ENCODE peak calls at places on chromosome 9, in six cellular contexts. G, V, O, K, H and B are unnamed samples.

GRCh38 chr9:132644251-132644650 is 25.5 kb downstream of the DDX31 start:
- DNase-seq in G (peak; percentile 17), K (peak; percentile 25), H (no peak), O (no peak), V (no peak), B (no peak)

GRCh38 chr9:135221951-135222631 is 134.6 kb downstream of the OLFM1 start:
- DNase-seq in K (no peak), H (no peak), V (no peak), O (no peak), G (peak; percentile 53), B (peak; percentile 39)

GRCh38 chr9:84669293-84670105 is at the start of gene NTRK2:
- DNase-seq in V (no peak), H (no peak), O (no peak), G (peak; percentile 56), K (no peak), B (no peak)

GRCh38 chr9:18935521-18935920 is 97.5 kb downstream of the SAXO1 start:
- DNase-seq in H (no peak), V (no peak), K (no peak), O (no peak), G (no peak), B (no peak)

GRCh38 chr9:92749071-92749933 is 15.3 kb downstream of the BICD2 start:
- DNase-seq in O (no peak), G (no peak), V (peak; percentile 44), H (no peak), K (no peak), B (no peak)

GRCh38 chr9:32344551-32345182 is 39.8 kb upstream of the ACO1 start:
- DNase-seq in H (no peak), G (peak; percentile 67), O (no peak), V (no peak), K (no peak), B (no peak)

GRCh38 chr9:70941191-70941590 is 180.2 kb downstream of the TRPM3 start:
- DNase-seq in O (no peak), H (no peak), V (no peak), G (no peak), K (no peak), B (no peak)

GRCh38 chr9:123927625-123928308 is 2.2 kb downstream of the DENND1A start:
- DNase-seq in H (no peak), K (no peak), V (no peak), O (no peak), G (peak; percentile 36), B (no peak)

GRCh38 chr9:5442400-5443011 is 4.8 kb upstream of the PLGRKT start:
- DNase-seq in V (no peak), H (no peak), O (no peak), G (peak; percentile 74), K (peak; percentile 65), B (no peak)

GRCh38 chr9:23702311-23702922 is 123.6 kb downstream of the ELAVL2 start:
- DNase-seq in K (no peak), O (no peak), H (no peak), G (no peak), V (no peak), B (no peak)

GRCh38 chr9:113913426-113914195 is 37.5 kb downstream of the ZNF618 start:
- DNase-seq in G (no peak), V (no peak), K (no peak), H (no peak), O (no peak), B (no peak)

GRCh38 chr9:113409481-113409880 is 994 bp downstream of the POLE3 start:
- DNase-seq in K (peak; percentile 17), O (no peak), V (no peak), G (no peak), H (no peak), B (no peak)

GRCh38 chr9:105447814-105448812 is at the start of gene FSD1L:
- DNase-seq in O (peak; percentile 47), G (peak; percentile 98), K (peak; percentile 91), V (peak; percentile 85), H (no peak), B (peak; percentile 96)

GRCh38 chr9:129653819-129654528 is 11.5 kb upstream of the PRRX2 start:
- DNase-seq in H (no peak), O (no peak), G (no peak), V (no peak), K (no peak), B (no peak)

GRCh38 chr9:126612813-126613641 is 701 bp upstream of the LMX1B start:
- DNase-seq in H (no peak), O (no peak), G (peak; percentile 71), K (no peak), V (no peak), B (no peak)

GRCh38 chr9:77961541-77961940 is 70.1 kb downstream of the GNAQ start:
- DNase-seq in V (no peak), H (peak; percentile 13), O (no peak), K (no peak), G (no peak), B (no peak)

GRCh38 chr9:70480405-70480980 is 66.0 kb upstream of the KLF9 start:
- DNase-seq in K (no peak), V (no peak), H (peak; percentile 33), G (no peak), O (no peak), B (peak; percentile 86)

GRCh38 chr9:68961587-68961986 is 52.3 kb downstream of the PRKACG start:
- DNase-seq in G (no peak), V (no peak), K (no peak), H (no peak), O (no peak), B (no peak)

GRCh38 chr9:90991953-90992352 is 190.3 kb downstream of the SYK start:
- DNase-seq in G (no peak), V (no peak), K (no peak), H (no peak), O (no peak), B (no peak)

GRCh38 chr9:112056986-112057385 is 118.1 kb downstream of the SUSD1 start:
- DNase-seq in K (no peak), H (no peak), V (no peak), G (no peak), O (no peak), B (no peak)

GRCh38 chr9:7597716-7598115 is 201.9 kb downstream of the DMAC1 start:
- DNase-seq in K (no peak), V (no peak), O (no peak), H (no peak), G (no peak), B (no peak)

GRCh38 chr9:91001146-91001611 is 199.6 kb downstream of the SYK start:
- DNase-seq in G (peak; percentile 80), H (no peak), O (no peak), V (no peak), K (no peak), B (no peak)

GRCh38 chr9:21558627-21559401 is 76.7 kb upstream of the IFNE start:
- DNase-seq in H (no peak), V (no peak), K (no peak), O (no peak), G (no peak), B (no peak)

GRCh38 chr9:14433293-14433818 is 119.4 kb upstream of the NFIB start:
- DNase-seq in K (no peak), G (no peak), O (no peak), H (peak; percentile 74), V (no peak), B (no peak)

GRCh38 chr9:89419978-89420394 is 77.9 kb downstream of the SEMA4D start:
- DNase-seq in O (no peak), K (no peak), H (no peak), G (no peak), V (no peak), B (peak; percentile 39)

GRCh38 chr9:32881948-32882347 is 98.6 kb downstream of the TMEM215 start:
- DNase-seq in K (no peak), V (no peak), G (no peak), H (no peak), O (no peak), B (no peak)

GRCh38 chr9:131266301-131267229 is 9.7 kb downstream of the FAM78A start:
- DNase-seq in G (no peak), H (no peak), V (no peak), K (no peak), O (no peak), B (no peak)

GRCh38 chr9:133005221-133005760 is 25.5 kb upstream of the GTF3C5 start:
- DNase-seq in V (no peak), G (no peak), K (no peak), O (no peak), H (no peak), B (no peak)

GRCh38 chr9:114310471-114311450 is 12.1 kb upstream of the ORM1 start:
- DNase-seq in G (no peak), K (no peak), O (no peak), H (no peak), V (no peak), B (no peak)

GRCh38 chr9:135240222-135240621 is 152.8 kb downstream of the OLFM1 start:
- DNase-seq in H (no peak), V (no peak), G (no peak), O (no peak), K (no peak), B (no peak)

GRCh38 chr9:113524460-113524859 is 60.9 kb downstream of the RGS3 start:
- DNase-seq in K (no peak), V (no peak), O (no peak), G (no peak), H (no peak), B (peak; percentile 64)

GRCh38 chr9:3237121-3237520 is 288.7 kb downstream of the RFX3 start:
- DNase-seq in H (no peak), V (no peak), K (no peak), G (no peak), O (no peak), B (no peak)

GRCh38 chr9:98178874-98179850 is 13.3 kb downstream of the CORO2A start:
- DNase-seq in H (no peak), K (no peak), V (no peak), O (no peak), G (no peak), B (no peak)

GRCh38 chr9:37902804-37903580 is 935 bp downstream of the SLC25A51 start:
- DNase-seq in H (no peak), G (no peak), V (no peak), O (no peak), K (peak; percentile 11), B (no peak)

GRCh38 chr9:78884611-78885150 is 587.8 kb downstream of the PSAT1 start:
- DNase-seq in O (no peak), V (no peak), K (no peak), H (no peak), G (no peak), B (no peak)

GRCh38 chr9:97849980-97850379 is 3.0 kb upstream of the FOXE1 start:
- DNase-seq in O (no peak), K (no peak), V (no peak), H (no peak), G (no peak), B (no peak)

GRCh38 chr9:99431103-99431502 is 209.0 kb downstream of the SEC61B start:
- DNase-seq in O (no peak), V (no peak), K (no peak), G (peak; percentile 81), H (peak; percentile 76), B (no peak)

GRCh38 chr9:134847752-134848432 is 32.7 kb upstream of the FCN2 start:
- DNase-seq in K (no peak), H (no peak), V (no peak), G (no peak), O (no peak), B (no peak)

GRCh38 chr9:81609782-81610738 is 79.3 kb downstream of the TLE1 start:
- DNase-seq in G (peak; percentile 34), V (no peak), K (peak; percentile 66), H (no peak), O (no peak), B (no peak)

GRCh38 chr9:99966720-99967119 is 60.3 kb downstream of the STX17 start:
- DNase-seq in G (peak; percentile 47), K (peak; percentile 83), O (no peak), V (no peak), H (peak; percentile 27), B (no peak)